ENCODE peak calls at places on chromosomes 7 and 10, in seven cellular contexts. R, L, M, G, I, E and S are unnamed samples.

GRCh38 chr10:85548038-85548437 is 818.6 kb downstream of the GRID1 start:
- DNase-seq in E (peak; percentile 52), G (peak; percentile 6), I (no peak), L (peak; percentile 16), M (peak; percentile 24), R (no peak), S (peak; percentile 61)

GRCh38 chr7:116075351-116076145 is 45.0 kb upstream of the TFEC start:
- DNase-seq in L (no peak), M (no peak), I (no peak), E (no peak), G (no peak), R (peak; percentile 7), S (no peak)

GRCh38 chr7:132576723-132577089 is 436 bp upstream of the PLXNA4 start:
- DNase-seq in M (no peak), L (no peak), R (no peak), G (no peak), E (no peak), I (peak; percentile 30), S (no peak)

GRCh38 chr10:86261933-86262665 is 104.5 kb downstream of the GRID1 start:
- DNase-seq in E (no peak), G (no peak), I (no peak), M (peak; percentile 32), L (no peak), R (no peak), S (no peak)

GRCh38 chr10:24428410-24428782 is 219.5 kb downstream of the KIAA1217 start:
- DNase-seq in M (no peak), R (peak; percentile 70), L (no peak), E (peak; percentile 13), G (no peak), I (no peak), S (no peak)

GRCh38 chr10:125694874-125695273 is 11.9 kb upstream of the TEX36 start:
- DNase-seq in R (peak; percentile 85), M (peak; percentile 40), G (no peak), I (no peak), E (no peak), L (no peak), S (no peak)

GRCh38 chr10:79260803-79261740 is 86.2 kb upstream of the PPIF start:
- DNase-seq in R (peak; percentile 80), M (no peak), I (peak; percentile 63), G (no peak), L (no peak), E (no peak), S (no peak)

GRCh38 chr10:88216976-88217375 is 353.6 kb downstream of the PTEN start:
- DNase-seq in M (no peak), I (no peak), R (no peak), L (no peak), G (no peak), E (no peak), S (no peak)

GRCh38 chr10:86798030-86798429 is 41.6 kb downstream of the BMPR1A start:
- DNase-seq in G (no peak), E (no peak), M (no peak), R (no peak), L (no peak), I (no peak), S (no peak)

GRCh38 chr10:92742331-92743228 is 52.8 kb downstream of the HHEX start:
- DNase-seq in L (no peak), I (no peak), E (no peak), M (no peak), G (no peak), R (no peak), S (no peak)

GRCh38 chr7:7792089-7792488 is 73.7 kb upstream of the RPA3 start:
- DNase-seq in I (no peak), M (no peak), E (no peak), G (no peak), R (no peak), L (no peak), S (no peak)

DNA sequence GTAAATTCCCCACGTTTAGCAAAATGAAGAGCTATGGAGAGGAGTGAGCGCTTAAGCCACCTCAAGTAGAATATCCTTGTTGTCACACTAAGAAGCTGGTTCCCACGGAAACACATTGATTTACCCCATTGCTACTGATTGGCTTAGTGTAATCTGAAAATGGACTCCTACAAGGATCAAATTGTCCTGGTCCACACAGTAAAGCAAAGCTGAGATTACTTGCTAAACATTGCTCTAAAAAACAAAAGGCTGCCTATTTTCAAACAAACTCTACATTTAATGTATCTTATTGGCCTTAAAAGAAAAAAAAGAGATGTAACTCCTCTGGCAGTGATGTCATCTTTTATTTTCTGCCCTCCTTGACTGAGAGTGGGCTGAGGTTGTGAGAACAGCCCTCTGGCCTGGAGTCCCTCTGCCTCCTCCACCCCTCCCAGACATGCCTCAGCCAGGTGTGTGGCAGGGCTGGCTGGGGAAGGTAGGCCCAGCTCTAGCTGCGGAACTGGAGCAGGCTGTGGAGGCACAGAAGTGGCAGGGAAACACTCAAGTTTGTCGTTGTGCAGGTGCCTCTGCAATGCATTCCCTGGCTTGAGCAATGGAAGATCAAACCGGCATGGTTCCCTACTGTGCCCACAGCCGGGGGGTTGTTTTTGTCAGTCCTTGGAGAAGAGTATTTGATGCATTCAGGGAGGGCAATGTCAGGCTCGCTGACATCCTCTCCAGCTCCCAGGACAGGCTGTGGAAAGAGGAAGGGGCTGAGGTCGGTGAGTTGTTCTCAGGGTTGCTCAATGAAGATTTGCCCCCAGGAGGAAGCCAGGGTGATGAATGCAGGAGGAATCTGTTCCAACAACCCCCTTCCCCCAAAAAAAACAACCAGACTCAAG is 9.1 kb downstream of the KLF6 start:
- DNase-seq in M (peak; percentile 48), R (peak; percentile 67), G (peak; percentile 23), I (no peak), L (no peak), E (peak; percentile 55), S (peak; percentile 50)
- H3K4me1 ChIP-seq in M (peaks cover 56% of the 10 kb centered on the region), R (peaks cover 27% of the 10 kb centered on the region), G (peaks cover 48% of the 10 kb centered on the region), I (peaks cover 10% of the 10 kb centered on the region), L (peaks cover 71% of the 10 kb centered on the region), E (peaks cover 55% of the 10 kb centered on the region), S (peaks cover 65% of the 10 kb centered on the region)

GRCh38 chr10:56895306-56895705 is 534.2 kb upstream of the ZWINT start:
- DNase-seq in G (no peak), R (no peak), E (no peak), I (no peak), L (no peak), M (no peak), S (no peak)
- H3K27ac ChIP-seq in G (no peak overlapping the region), R (no peak overlapping the region), E (no peak overlapping the region), I (no peak overlapping the region), L (no peak overlapping the region), M (no peak overlapping the region), S (no peak overlapping the region)

GRCh38 chr10:77879065-77879464 is 47.5 kb downstream of the DLG5 start:
- DNase-seq in R (no peak), M (no peak), I (no peak), G (no peak), E (no peak), L (no peak), S (no peak)

GRCh38 chr10:77874872-77875271 is 51.7 kb downstream of the DLG5 start:
- DNase-seq in G (no peak), L (no peak), E (no peak), I (no peak), R (no peak), M (no peak), S (no peak)

GRCh38 chr10:77879710-77880109 is 46.8 kb downstream of the DLG5 start:
- DNase-seq in I (no peak), M (no peak), L (no peak), G (no peak), R (no peak), E (no peak), S (no peak)

GRCh38 chr10:77875730-77876129 is 50.8 kb downstream of the DLG5 start:
- DNase-seq in L (no peak), G (no peak), I (no peak), M (no peak), E (no peak), R (no peak), S (no peak)

DNA sequence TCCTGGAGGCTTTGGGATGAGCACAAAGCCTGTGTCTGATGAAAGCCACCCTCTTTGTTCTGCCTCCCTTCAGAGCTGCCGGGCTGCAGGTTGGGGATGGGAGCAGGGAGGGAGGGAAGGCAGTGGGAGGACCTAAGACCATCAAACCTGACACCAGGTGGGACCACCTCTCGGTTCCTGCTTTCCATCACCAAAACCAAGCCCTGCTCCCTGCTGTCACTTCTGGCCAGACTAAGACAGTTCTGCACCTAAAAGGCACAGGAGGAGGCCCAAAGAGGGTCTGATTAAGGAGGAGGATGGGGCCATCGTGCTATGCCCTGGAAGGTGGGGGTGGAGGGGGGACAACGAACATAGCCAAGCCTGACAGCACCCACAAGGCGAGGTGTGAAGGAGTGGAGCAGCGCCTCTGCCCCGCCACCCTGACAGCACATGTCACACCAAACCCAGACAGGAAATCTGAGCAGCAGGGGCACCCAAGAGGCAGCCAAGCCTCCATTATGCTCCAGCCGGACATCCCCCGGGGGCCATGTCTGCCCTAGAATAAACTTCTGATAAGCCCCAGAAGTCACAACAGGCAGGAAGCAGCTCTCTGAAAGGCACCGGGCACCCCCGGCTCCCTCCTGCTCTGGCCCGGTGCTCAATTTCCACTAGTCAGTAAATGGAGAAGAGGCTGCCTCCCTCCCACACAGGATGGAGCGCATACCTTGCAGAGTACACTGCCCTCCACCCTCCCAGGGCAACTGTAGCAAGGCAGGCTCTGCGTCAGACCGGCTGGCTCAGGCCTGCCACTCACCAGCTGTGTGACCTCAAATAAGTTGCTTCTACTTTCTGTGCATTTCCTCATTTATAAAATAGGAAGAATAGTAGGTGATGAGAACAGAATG is 48.9 kb downstream of the DLG5 start:
- DNase-seq in E (no peak), L (peak; percentile 36), G (peak; percentile 48), M (no peak), R (peak; percentile 82), I (peak; percentile 46), S (no peak)
- H3K4me1 ChIP-seq in E (peaks cover 35% of the 10 kb centered on the region), L (peaks cover 39% of the 10 kb centered on the region), G (peaks cover 33% of the 10 kb centered on the region), M (peaks cover 43% of the 10 kb centered on the region), R (peaks cover 23% of the 10 kb centered on the region), I (peaks cover 27% of the 10 kb centered on the region), S (peaks cover 25% of the 10 kb centered on the region)

GRCh38 chr7:101241015-101241363 is 3.4 kb upstream of the CLDN15 start:
- DNase-seq in R (no peak), E (no peak), I (no peak), G (no peak), L (no peak), M (no peak), S (no peak)

GRCh38 chr7:101243786-101244384 is 996 bp downstream of the FIS1 start:
- DNase-seq in E (no peak), G (no peak), L (peak; percentile 43), M (peak; percentile 79), R (no peak), I (no peak), S (no peak)

GRCh38 chr7:101244385-101245146 is at the start of gene FIS1:
- DNase-seq in I (peak; percentile 92), G (peak; percentile 92), L (peak; percentile 92), R (peak; percentile 82), M (peak; percentile 95), E (peak; percentile 81), S (peak; percentile 93)

GRCh38 chr7:101248276-101248675 is 3.4 kb upstream of the FIS1 start:
- DNase-seq in I (no peak), R (no peak), E (no peak), L (no peak), G (no peak), M (no peak), S (no peak)

DNA sequence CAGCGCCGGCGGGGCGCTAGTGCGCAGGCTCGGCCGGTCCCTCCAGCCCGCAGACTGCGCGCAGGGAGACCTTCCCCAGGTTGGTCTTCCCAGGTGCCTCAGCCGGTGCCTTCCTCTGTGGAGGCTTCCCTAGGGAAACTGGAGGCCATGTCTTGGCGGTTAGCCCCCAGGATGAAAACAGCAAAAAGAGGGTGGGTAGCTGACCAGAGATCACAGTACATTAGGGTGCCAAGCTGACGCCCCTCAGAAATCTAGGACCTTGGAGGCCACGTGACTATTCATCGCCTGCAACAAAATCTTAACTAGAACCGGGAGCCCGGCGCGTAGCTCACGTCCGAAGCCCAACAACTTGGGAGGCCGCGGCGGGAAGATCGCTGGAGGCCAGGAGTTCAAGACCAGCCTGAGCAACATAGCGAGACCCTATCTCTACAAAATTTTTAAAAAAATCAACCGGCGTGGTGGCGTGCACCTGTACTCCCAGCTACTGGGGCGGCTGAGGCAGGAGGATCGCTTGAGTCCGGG is 327 bp upstream of the FIS1 start:
- DNase-seq in G (no peak), R (no peak), M (no peak), L (no peak), I (no peak), E (no peak), S (no peak)
- H3K27ac ChIP-seq in G (peak overlapping the region; percentile 93), R (peak overlapping the region; percentile 66), M (peak overlapping the region; percentile 52), L (peak overlapping the region; percentile 94), I (peak overlapping the region; percentile 88), E (peak overlapping the region; percentile 89), S (peak overlapping the region; percentile 52)